ENCODE peak calls at places on chromosome 9, in four cellular contexts. C, Y, F and Q are unnamed samples. For H3K4me1, the result is how much of the 10 kb centered on the place peaks cover.

GRCh38 chr9:125428060-125428481 is 166.4 kb downstream of the GAPVD1 start:
- DNase-seq in C (no peak), Y (no peak), F (peak), Q (no peak)

GRCh38 chr9:14945351-14945750 is 35.1 kb upstream of the FREM1 start:
- DNase-seq in C (no peak), Y (no peak), F (no peak), Q (no peak)

GRCh38 chr9:99593621-99594020 is 228.1 kb upstream of the NR4A3 start:
- DNase-seq in C (peak), Y (no peak), F (no peak), Q (no peak)

GRCh38 chr9:137026828-137027227 is 1.2 kb downstream of the ABCA2 start:
- DNase-seq in C (no peak), Y (peak), F (no peak), Q (no peak)

GRCh38 chr9:33676746-33677505 is 118.4 kb upstream of the PRSS3 start:
- DNase-seq in C (peak), Y (peak), F (peak), Q (no peak)

GRCh38 chr9:12851331-12851730 is 76.5 kb downstream of the LURAP1L start:
- DNase-seq in C (no peak), Y (no peak), F (no peak), Q (no peak)

GRCh38 chr9:129104051-129104450 is 6.5 kb downstream of the CRAT start:
- DNase-seq in C (no peak), Y (no peak), F (no peak), Q (no peak)

GRCh38 chr9:87148391-87149237 is 201.3 kb upstream of the GAS1 start:
- DNase-seq in C (peak), Y (peak), F (peak), Q (peak)

GRCh38 chr9:114274217-114274616 is 48.7 kb upstream of the ORM1 start:
- DNase-seq in C (no peak), Y (peak), F (no peak), Q (peak)

GRCh38 chr9:2158111-2158610 is 143.0 kb downstream of the SMARCA2 start:
- DNase-seq in C (peak), Y (peak), F (peak), Q (no peak)

GRCh38 chr9:136886610-136887597 is 588 bp downstream of the TRAF2 start:
- DNase-seq in C (peak), Y (peak), F (no peak), Q (no peak)

GRCh38 chr9:20490246-20490834 is 132.0 kb downstream of the MLLT3 start:
- DNase-seq in C (no peak), Y (no peak), F (no peak), Q (no peak)

GRCh38 chr9:94002316-94003140 is 47.4 kb upstream of the BARX1 start:
- DNase-seq in C (peak), Y (peak), F (peak), Q (no peak)

GRCh38 chr9:107866912-107867311 is 377.3 kb upstream of the KLF4 start:
- DNase-seq in C (no peak), Y (no peak), F (no peak), Q (no peak)

GRCh38 chr9:110148868-110149267 is 59.1 kb downstream of the C9orf152 start:
- DNase-seq in C (no peak), Y (no peak), F (no peak), Q (no peak)

GRCh38 chr9:23826120-23826629 is at the start of gene ELAVL2:
- DNase-seq in C (peak), Y (peak), F (peak), Q (peak)

GRCh38 chr9:5783982-5784381 is 48.9 kb downstream of the ERMP1 start:
- DNase-seq in C (no peak), Y (no peak), F (no peak), Q (no peak)

GRCh38 chr9:2477755-2478154 is 143.8 kb upstream of the VLDLR start:
- DNase-seq in C (no peak), Y (no peak), F (peak), Q (no peak)

GRCh38 chr9:134226221-134226930 is 62.0 kb upstream of the RNU6ATAC start:
- DNase-seq in C (peak), Y (no peak), F (peak), Q (no peak)
- H3K27ac ChIP-seq in C (no peak), Y (no peak), F (peak), Q (no peak)

GRCh38 chr9:27433599-27434325 is 90.3 kb upstream of the IFNK start:
- DNase-seq in C (no peak), Y (no peak), F (no peak), Q (no peak)
- H3K4me1 ChIP-seq in C (under half), Y (half or more), F (half or more), Q (under half)

DNA sequence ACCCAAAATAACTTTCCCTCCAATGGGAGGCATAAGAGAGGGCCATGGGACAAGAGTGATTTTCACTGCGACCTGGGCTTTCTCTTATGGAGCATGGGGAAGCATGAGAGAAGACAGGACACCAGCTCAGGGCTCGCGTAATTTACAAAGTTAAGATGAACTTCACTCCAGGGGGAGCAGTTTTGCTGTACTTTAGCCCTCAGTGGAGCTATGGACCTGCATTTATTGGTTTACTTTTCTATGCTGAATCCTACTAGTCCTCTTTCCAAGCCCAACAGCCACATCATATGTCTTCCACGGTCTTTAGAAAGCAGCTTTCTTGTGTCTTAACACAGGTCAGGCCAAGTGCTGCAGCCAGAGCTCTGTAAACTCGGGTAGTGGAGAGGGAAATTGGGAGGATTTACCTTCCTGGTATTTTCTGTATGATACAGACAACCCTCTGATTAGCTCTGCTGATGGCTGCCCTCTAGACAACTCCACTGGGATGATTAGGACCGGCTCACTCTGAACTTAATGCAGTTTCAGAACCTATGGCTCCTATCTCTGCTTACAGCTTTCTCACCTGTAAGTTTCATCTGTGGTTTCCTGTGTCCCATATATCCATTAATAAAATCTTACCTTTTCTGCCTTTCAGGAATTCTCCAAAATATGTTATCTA is 581.0 kb upstream of the RORB start:
- DNase-seq in C (no peak), Y (no peak), F (peak), Q (no peak)
- TF ChIP-seq CTCF in C (no peak), Y (no peak), F (no peak), Q (no peak)

GRCh38 chr9:123089790-123090189 is 56.3 kb downstream of the GPR21 start:
- DNase-seq in C (no peak), Y (no peak), F (no peak), Q (no peak)

GRCh38 chr9:123090198-123090896 is 56.9 kb downstream of the GPR21 start:
- DNase-seq in C (no peak), Y (no peak), F (no peak), Q (no peak)

GRCh38 chr9:123090956-123091355 is 57.5 kb downstream of the GPR21 start:
- DNase-seq in C (no peak), Y (no peak), F (no peak), Q (no peak)

GRCh38 chr9:123093141-123093540 is 59.7 kb downstream of the GPR21 start:
- DNase-seq in C (no peak), Y (no peak), F (no peak), Q (no peak)

DNA sequence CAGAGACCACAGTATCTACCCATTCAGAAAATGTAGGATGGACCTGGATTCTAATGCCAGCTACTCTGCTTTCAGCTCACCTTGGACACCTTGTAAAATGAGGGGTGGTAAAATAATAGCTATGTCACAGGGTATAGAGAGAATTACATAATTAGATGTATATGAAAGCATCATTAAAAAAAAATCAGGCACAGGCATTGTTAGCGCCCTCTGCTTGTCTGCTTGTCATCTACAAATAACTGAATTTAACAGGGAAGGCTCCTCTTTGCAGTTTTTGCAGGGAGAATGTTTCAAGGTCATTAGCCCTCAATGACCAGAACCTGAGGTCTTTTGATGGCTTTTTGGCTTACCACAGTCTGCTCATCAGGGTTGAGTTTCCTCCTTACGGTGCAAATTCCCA is 58.0 kb downstream of the GPR21 start:
- DNase-seq in C (no peak), Y (no peak), F (no peak), Q (no peak)
- H3K27ac ChIP-seq in C (no peak), Y (no peak), F (no peak), Q (peak)

DNA sequence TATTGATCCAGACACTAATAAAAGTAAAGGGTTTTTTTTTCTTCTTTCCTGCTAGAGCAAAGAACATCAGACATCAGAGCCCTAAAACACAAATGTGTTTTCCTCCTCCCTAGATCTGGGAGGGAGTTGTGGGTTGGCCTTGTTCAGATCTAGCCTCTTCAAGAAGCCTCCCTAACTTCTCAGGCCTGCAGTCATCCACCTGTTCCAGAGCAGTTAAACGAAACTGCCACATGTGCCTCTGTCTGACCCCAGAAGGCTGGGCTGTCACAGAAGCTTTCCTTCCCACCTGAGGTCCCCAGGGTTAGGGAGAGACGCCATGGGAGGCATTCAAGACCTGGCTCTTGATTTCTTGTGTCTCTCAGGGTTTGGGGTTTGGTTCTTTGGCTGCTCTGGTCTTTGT is 87.0 kb downstream of the DAB2IP start:
- DNase-seq in C (no peak), Y (no peak), F (no peak), Q (no peak)
- H3K4me1 ChIP-seq in C (half or more), Y (half or more), F (under half), Q (under half)

GRCh38 chr9:132669636-132670358 is at the start of gene DDX31:
- DNase-seq in C (peak), Y (peak), F (peak), Q (peak)
- TF ChIP-seq CTCF in C (peak), Y (no peak), F (no peak), Q (no peak)

DNA sequence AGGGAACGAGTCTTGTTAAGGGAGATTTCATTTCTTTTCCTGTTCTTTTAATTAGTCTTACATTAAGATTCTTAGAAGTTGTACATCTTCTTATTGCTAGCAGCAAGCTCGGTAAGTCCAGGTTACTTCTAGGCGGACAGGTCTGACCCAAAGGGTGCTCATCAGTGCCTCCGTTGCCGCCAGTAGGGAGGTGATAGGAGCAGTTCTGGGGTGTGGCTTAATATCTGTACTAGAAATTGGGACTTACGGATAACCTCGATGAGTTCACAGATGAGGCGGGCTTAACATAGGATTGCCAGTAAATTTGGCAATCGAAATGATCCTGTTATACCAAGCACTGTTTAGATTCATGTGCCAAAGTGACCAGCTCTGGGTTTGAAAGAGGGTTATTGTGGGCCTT is 278.8 kb downstream of the FANCC start:
- DNase-seq in C (no peak), Y (no peak), F (no peak), Q (no peak)
- H3K27ac ChIP-seq in C (no peak), Y (peak), F (no peak), Q (peak)

GRCh38 chr9:75906531-75906930 is 16.1 kb downstream of the PCSK5 start:
- DNase-seq in C (no peak), Y (no peak), F (peak), Q (no peak)
- H3K4me1 ChIP-seq in C (under half), Y (under half), F (under half), Q (under half)